ENCODE peak calls at places on chromosomes 3 and 15, in five cellular contexts. Y is NCI-H2081, I is T-helper 1 cell, Z is T-helper 2 cell, V is NCI-H460. B is an unnamed sample.
A peak's percentile ranks its signal among the peaks of the same experiment; 100 is the strongest.

GRCh38 chr3:45741742-45742141 is 52.5 kb downstream of the SACM1L start:
- DNase-seq in Y (no peak), I (no peak), Z (no peak), V (no peak), B (no peak)

GRCh38 chr15:66152650-66153049 is 100.9 kb downstream of the MEGF11 start:
- DNase-seq in Y (no peak), I (no peak), Z (no peak), V (no peak), B (no peak)

GRCh38 chr3:166986000-166986399 is 394.1 kb downstream of the ZBBX start:
- DNase-seq in Y (no peak), I (no peak), Z (no peak), V (no peak), B (no peak)

GRCh38 chr3:11269007-11269406 is 3.2 kb upstream of the ATG7 start:
- DNase-seq in Y (no peak), I (no peak), Z (no peak), V (no peak), B (no peak)

GRCh38 chr3:75001330-75001729 is 386.9 kb upstream of the CNTN3 start:
- DNase-seq in Y (no peak), I (no peak), Z (no peak), V (no peak), B (no peak)

GRCh38 chr3:187843654-187844053 is 98.4 kb upstream of the BCL6 start:
- DNase-seq in Y (no peak), I (no peak), Z (no peak), V (no peak), B (no peak)

GRCh38 chr3:64530434-64531049 is 157.3 kb downstream of the ADAMTS9 start:
- DNase-seq in Y (peak; percentile 15), I (no peak), Z (no peak), V (peak; percentile 28), B (peak; percentile 1)

GRCh38 chr15:78051622-78052405 is 25.7 kb downstream of the TBC1D2B start:
- DNase-seq in Y (no peak), I (no peak), Z (no peak), V (no peak), B (no peak)

GRCh38 chr3:128875556-128876120 is 3.8 kb upstream of the ACAD9 start:
- DNase-seq in Y (peak; percentile 29), I (peak; percentile 30), Z (peak; percentile 38), V (peak; percentile 15), B (peak; percentile 57)

GRCh38 chr15:65819563-65819960 is 27.5 kb upstream of the DENND4A start:
- DNase-seq in Y (no peak), I (no peak), Z (no peak), V (no peak), B (no peak)

GRCh38 chr15:63487076-63487757 is 17.2 kb upstream of the USP3 start:
- DNase-seq in Y (peak; percentile 67), I (peak; percentile 73), Z (peak; percentile 89), V (peak; percentile 78), B (peak; percentile 68)

GRCh38 chr15:59256538-59256937 is 49.9 kb downstream of the LDHAL6B start:
- DNase-seq in Y (no peak), I (no peak), Z (no peak), V (no peak), B (no peak)

GRCh38 chr3:52036829-52037228 is 19.5 kb downstream of the DUSP7 start:
- DNase-seq in Y (no peak), I (no peak), Z (no peak), V (no peak), B (no peak)

GRCh38 chr3:10274601-10275000 is 18.1 kb downstream of the GHRL start:
- DNase-seq in Y (no peak), I (no peak), Z (no peak), V (no peak), B (peak; percentile 82)

GRCh38 chr15:65789759-65790158 is 2.3 kb downstream of the DENND4A start:
- DNase-seq in Y (no peak), I (no peak), Z (no peak), V (no peak), B (no peak)

GRCh38 chr3:63940389-63940757 is 28.2 kb upstream of the SCAANT1 start:
- DNase-seq in Y (no peak), I (no peak), Z (no peak), V (no peak), B (no peak)

GRCh38 chr3:135311699-135312098 is 516.6 kb downstream of the EPHB1 start:
- DNase-seq in Y (no peak), I (no peak), Z (no peak), V (no peak), B (no peak)

GRCh38 chr15:72196409-72197044 is 1.1 kb downstream of the GRAMD2A start:
- DNase-seq in Y (no peak), I (no peak), Z (no peak), V (no peak), B (no peak)

GRCh38 chr3:190865419-190865818 is 2.9 kb upstream of the GMNC start:
- DNase-seq in Y (no peak), I (no peak), Z (no peak), V (no peak), B (no peak)

GRCh38 chr3:59606638-59607262 is 556.9 kb upstream of the CFAP20DC start:
- DNase-seq in Y (no peak), I (no peak), Z (no peak), V (no peak), B (no peak)

GRCh38 chr15:54082836-54083492 is 104.7 kb downstream of the UNC13C start:
- DNase-seq in Y (no peak), I (no peak), Z (no peak), V (no peak), B (no peak)

GRCh38 chr3:148333091-148333490 is 364.6 kb upstream of the AGTR1 start:
- DNase-seq in Y (no peak), I (no peak), Z (no peak), V (no peak), B (peak; percentile 60)

GRCh38 chr3:12286927-12287726 is 1.7 kb upstream of the PPARG start:
- DNase-seq in Y (no peak), I (no peak), Z (no peak), V (no peak), B (no peak)